ENCODE peak calls at places on chromosome 9, in nine cellular contexts. L is fibroblast of lung; T is effector memory CD4-positive, alpha-beta T cell; D is left ventricle myocardium inferior; C is lung; X is K562; N is GM12878; A is iPS DF 6.9; U is testis. H is an unnamed sample.

GRCh38 chr9:135070198-135070951 is 17.1 kb upstream of the OLFM1 start:
- DNase-seq in L (no peak), T (no peak), D (no peak), C (no peak), X (no peak), N (no peak), A (no peak), U (no peak), H (no peak)

GRCh38 chr9:135301271-135302263 is 178.0 kb upstream of the PPP1R26 start:
- DNase-seq in L (no peak), T (no peak), D (no peak), C (no peak), X (no peak), N (no peak), A (no peak), U (no peak), H (no peak)

GRCh38 chr9:114677418-114677817 is 4.6 kb downstream of the TEX48 start:
- DNase-seq in L (peak; percentile 99), T (no peak), D (no peak), C (peak; percentile 84), X (no peak), N (no peak), A (no peak), U (no peak), H (no peak)

GRCh38 chr9:131237931-131238401 is 38.3 kb downstream of the FAM78A start:
- DNase-seq in L (peak; percentile 85), T (peak; percentile 68), D (peak; percentile 72), C (peak; percentile 73), X (no peak), N (peak; percentile 76), A (no peak), U (peak; percentile 57), H (peak; percentile 75)

GRCh38 chr9:116516456-116516855 is 170.6 kb upstream of the TRIM32 start:
- DNase-seq in L (no peak), T (no peak), D (no peak), C (no peak), X (no peak), N (no peak), A (no peak), U (no peak), H (no peak)

GRCh38 chr9:22084336-22085035 is 75.4 kb upstream of the CDKN2B start:
- DNase-seq in L (peak; percentile 93), T (no peak), D (no peak), C (no peak), X (no peak), N (no peak), A (no peak), U (no peak), H (no peak)

GRCh38 chr9:38107811-38108304 is 38.8 kb upstream of the SHB start:
- DNase-seq in L (no peak), T (no peak), D (no peak), C (no peak), X (peak; percentile 56), N (no peak), A (no peak), U (no peak), H (no peak)

GRCh38 chr9:72362680-72363139 is 2.3 kb downstream of the ZFAND5 start:
- DNase-seq in L (peak; percentile 92), T (no peak), D (peak; percentile 54), C (peak; percentile 58), X (peak; percentile 7), N (peak; percentile 41), A (no peak), U (peak; percentile 91), H (peak; percentile 17)

GRCh38 chr9:38287420-38287985 is 105.0 kb upstream of the ALDH1B1 start:
- DNase-seq in L (no peak), T (no peak), D (no peak), C (no peak), X (no peak), N (no peak), A (no peak), U (no peak), H (no peak)

GRCh38 chr9:133327834-133328484 is 8.0 kb downstream of the SURF6 start:
- DNase-seq in L (no peak), T (no peak), D (no peak), C (no peak), X (no peak), N (no peak), A (no peak), U (no peak), H (no peak)

GRCh38 chr9:109471994-109472393 is 26.1 kb downstream of the PTPN3 start:
- DNase-seq in L (no peak), T (no peak), D (no peak), C (no peak), X (no peak), N (no peak), A (no peak), U (no peak), H (no peak)

GRCh38 chr9:114401344-114401743 is 13.6 kb upstream of the AKNA start:
- DNase-seq in L (no peak), T (no peak), D (no peak), C (no peak), X (no peak), N (no peak), A (no peak), U (no peak), H (no peak)

GRCh38 chr9:131333771-131334567 is 44.4 kb downstream of the PLPP7 start:
- DNase-seq in L (no peak), T (no peak), D (peak; percentile 12), C (no peak), X (no peak), N (no peak), A (no peak), U (no peak), H (peak; percentile 3)

GRCh38 chr9:74551266-74551665 is 54.1 kb downstream of the RORB start:
- DNase-seq in L (no peak), T (no peak), D (no peak), C (no peak), X (no peak), N (no peak), A (no peak), U (no peak), H (no peak)

GRCh38 chr9:89759563-89759962 is 154.8 kb downstream of the GADD45G start:
- DNase-seq in L (no peak), T (no peak), D (no peak), C (no peak), X (no peak), N (no peak), A (no peak), U (no peak), H (no peak)

GRCh38 chr9:77978086-77978781 is 53.4 kb downstream of the GNAQ start:
- DNase-seq in L (no peak), T (no peak), D (no peak), C (no peak), X (no peak), N (no peak), A (no peak), U (no peak), H (no peak)
- H3K4me1 ChIP-seq in L (peaks cover 8% of the 10 kb centered on the region), T (peaks cover 35% of the 10 kb centered on the region), D (peaks cover 55% of the 10 kb centered on the region), C (peaks cover 14% of the 10 kb centered on the region), X (peaks cover 10% of the 10 kb centered on the region), N (no peaks in the 10 kb centered on the region), A (no peaks in the 10 kb centered on the region), U (peaks cover 10% of the 10 kb centered on the region), H (no peaks in the 10 kb centered on the region)

DNA sequence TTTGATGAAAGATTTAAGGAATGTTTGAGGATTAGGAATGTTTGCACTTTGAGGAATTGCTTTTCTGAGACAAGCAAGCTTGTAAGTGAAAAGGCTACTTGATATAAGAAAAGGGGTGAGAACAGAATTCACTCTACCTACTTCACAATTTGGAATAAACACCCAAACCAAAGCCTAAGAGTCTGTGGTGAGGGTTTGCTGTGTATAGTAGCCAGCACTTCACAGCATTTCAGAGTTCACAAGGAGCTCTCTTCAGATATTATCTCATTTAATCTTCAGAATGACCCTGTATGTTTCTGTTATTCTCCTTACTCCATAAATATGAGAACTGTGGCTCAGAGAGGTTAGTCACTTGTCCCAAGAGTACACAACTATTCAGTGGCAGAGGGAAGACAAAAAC is 92.5 kb downstream of the FRMD3 start:
- DNase-seq in L (no peak), T (no peak), D (no peak), C (no peak), X (no peak), N (no peak), A (no peak), U (no peak), H (no peak)
- H3K27me3 ChIP-seq in L (no peaks in the 10 kb centered on the region), T (no peaks in the 10 kb centered on the region), D (no peaks in the 10 kb centered on the region), C (no peaks in the 10 kb centered on the region), X (no peaks in the 10 kb centered on the region), N (no peaks in the 10 kb centered on the region), A (no peaks in the 10 kb centered on the region), U (no peaks in the 10 kb centered on the region), H (no peaks in the 10 kb centered on the region)

GRCh38 chr9:136527721-136528710 is 17.8 kb downstream of the NOTCH1 start:
- DNase-seq in L (no peak), T (no peak), D (no peak), C (no peak), X (peak; percentile 85), N (no peak), A (no peak), U (no peak), H (no peak)

GRCh38 chr9:136527131-136527530 is 18.7 kb downstream of the NOTCH1 start:
- DNase-seq in L (no peak), T (no peak), D (no peak), C (no peak), X (no peak), N (no peak), A (no peak), U (no peak), H (no peak)

GRCh38 chr9:136525841-136526499 is 19.9 kb downstream of the NOTCH1 start:
- DNase-seq in L (no peak), T (no peak), D (no peak), C (no peak), X (no peak), N (no peak), A (no peak), U (peak; percentile 59), H (peak; percentile 57)

GRCh38 chr9:136525207-136525606 is 20.6 kb downstream of the NOTCH1 start:
- DNase-seq in L (no peak), T (no peak), D (no peak), C (no peak), X (no peak), N (no peak), A (no peak), U (no peak), H (no peak)

GRCh38 chr9:136526625-136527066 is 19.2 kb downstream of the NOTCH1 start:
- DNase-seq in L (no peak), T (no peak), D (no peak), C (no peak), X (no peak), N (no peak), A (no peak), U (no peak), H (no peak)
- H3K4me1 ChIP-seq in L (no peaks in the 10 kb centered on the region), T (peaks cover 18% of the 10 kb centered on the region), D (peaks cover 99% of the 10 kb centered on the region), C (no peaks in the 10 kb centered on the region), X (peaks cover 86% of the 10 kb centered on the region), N (peaks cover 18% of the 10 kb centered on the region), A (peaks cover 5% of the 10 kb centered on the region), U (peaks cover 4% of the 10 kb centered on the region), H (peaks cover 92% of the 10 kb centered on the region)

DNA sequence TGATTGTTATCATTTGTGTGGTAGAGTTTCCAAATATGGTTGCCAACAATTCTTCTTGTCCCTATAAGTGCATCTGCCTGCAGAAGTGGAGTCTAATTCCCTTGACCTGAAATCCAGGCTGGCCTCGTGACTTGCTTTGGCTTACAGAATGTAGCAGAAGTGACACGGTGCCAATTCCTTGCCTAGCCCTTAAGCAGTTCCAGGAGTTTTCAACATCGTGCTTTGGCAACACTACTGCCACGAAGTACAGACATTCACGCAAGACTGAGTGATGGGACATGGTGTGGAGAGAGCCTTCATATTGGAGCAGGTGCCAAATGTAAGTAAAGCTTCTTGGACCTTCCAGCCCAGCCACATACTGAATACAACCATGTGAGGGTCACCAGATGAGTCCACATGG is 92.9 kb upstream of the NEK6 start:
- DNase-seq in L (no peak), T (no peak), D (peak; percentile 26), C (no peak), X (no peak), N (no peak), A (no peak), U (peak; percentile 16), H (peak; percentile 8)
- H3K27me3 ChIP-seq in L (peaks cover 3% of the 10 kb centered on the region), T (no peaks in the 10 kb centered on the region), D (no peaks in the 10 kb centered on the region), C (no peaks in the 10 kb centered on the region), X (peaks cover 14% of the 10 kb centered on the region), N (no peaks in the 10 kb centered on the region), A (no peaks in the 10 kb centered on the region), U (no peaks in the 10 kb centered on the region), H (no peaks in the 10 kb centered on the region)

H was measured in heart right ventricle.